ENCODE peak calls at places on chromosome 17, in five cellular contexts. J is trophoblast cell, K is H9, U is H1, I is IMR-90. E is an unnamed sample.

GRCh38 chr17:80254396-80255241 is 6.0 kb upstream of the RNF213 start:
- DNase-seq in U (no peak), I (peak; percentile 91), J (peak; percentile 99), K (peak; percentile 32), E (no peak)

GRCh38 chr17:18946536-18946935 is 5.4 kb upstream of the SLC5A10 start:
- DNase-seq in K (peak; percentile 35), I (peak; percentile 19), J (peak; percentile 99), U (no peak), E (no peak)

GRCh38 chr17:34424814-34425490 is 61.9 kb upstream of the CCL1 start:
- DNase-seq in K (peak; percentile 82), I (no peak), J (no peak), U (no peak), E (no peak)

GRCh38 chr17:32876414-32877163 is at the start of gene MYO1D:
- DNase-seq in U (no peak), J (peak; percentile 78), K (peak; percentile 83), I (no peak), E (peak; percentile 41)

GRCh38 chr17:50842506-50843149 is 7.2 kb downstream of the WFIKKN2 start:
- DNase-seq in U (no peak), I (no peak), J (no peak), K (peak; percentile 32), E (no peak)

GRCh38 chr17:27577124-27577761 is 53.7 kb upstream of the LGALS9 start:
- DNase-seq in J (peak; percentile 94), U (no peak), I (peak; percentile 82), K (peak; percentile 57), E (no peak)

GRCh38 chr17:47847341-47848197 is 3.4 kb downstream of the SP6 start:
- DNase-seq in J (peak; percentile 30), K (peak; percentile 93), I (no peak), U (no peak), E (no peak)

GRCh38 chr17:63181856-63182255 is 215.8 kb downstream of the TANC2 start:
- DNase-seq in K (no peak), U (no peak), I (no peak), J (no peak), E (no peak)

GRCh38 chr17:77909236-77909635 is 49.3 kb upstream of the TNRC6C start:
- DNase-seq in U (no peak), J (no peak), K (no peak), I (no peak), E (no peak)

GRCh38 chr17:68033636-68034451 is 1.7 kb upstream of the KPNA2 start:
- DNase-seq in U (peak; percentile 84), J (no peak), I (peak; percentile 65), K (peak; percentile 97), E (peak; percentile 88)

GRCh38 chr17:57876023-57876865 is 26.4 kb upstream of the MRPS23 start:
- DNase-seq in U (no peak), I (peak; percentile 40), J (no peak), K (peak; percentile 76), E (no peak)

GRCh38 chr17:8991514-8992285 is 26.2 kb upstream of the PIK3R5 start:
- DNase-seq in J (peak; percentile 85), K (peak; percentile 84), U (no peak), I (peak; percentile 57), E (peak; percentile 64)

GRCh38 chr17:8791910-8792270 is 7.3 kb downstream of the MFSD6L start:
- DNase-seq in U (no peak), I (peak; percentile 51), J (peak; percentile 80), K (peak; percentile 20), E (no peak)

GRCh38 chr17:64385187-64386083 is 5.2 kb downstream of the PECAM1 start:
- DNase-seq in J (peak; percentile 21), K (no peak), I (peak; percentile 88), U (no peak), E (no peak)

GRCh38 chr17:40072481-40073346 is 9.9 kb downstream of the THRA start:
- DNase-seq in I (no peak), K (peak; percentile 33), J (no peak), U (no peak), E (no peak)

GRCh38 chr17:42421479-42422332 is 1.4 kb downstream of the CAVIN1 start:
- DNase-seq in J (peak; percentile 53), U (no peak), I (peak; percentile 81), K (peak; percentile 57), E (no peak)

GRCh38 chr17:27540300-27541105 is 84.3 kb downstream of the KSR1 start:
- DNase-seq in K (no peak), J (peak; percentile 94), U (no peak), I (peak; percentile 100), E (no peak)

GRCh38 chr17:75019146-75019545 is 6.7 kb downstream of the MRPL58 start:
- DNase-seq in I (no peak), K (no peak), U (no peak), J (no peak), E (no peak)

GRCh38 chr17:29219378-29220047 is 27.1 kb upstream of the CRYBA1 start:
- DNase-seq in J (peak; percentile 93), K (peak; percentile 89), I (peak; percentile 83), U (peak; percentile 43), E (peak; percentile 80)

GRCh38 chr17:58092101-58092796 is 9.0 kb downstream of the DYNLL2 start:
- DNase-seq in U (no peak), J (no peak), K (no peak), I (no peak), E (no peak)

GRCh38 chr17:73841431-73842060 is 197.3 kb upstream of the SDK2 start:
- DNase-seq in I (no peak), J (no peak), K (peak; percentile 76), U (no peak), E (peak; percentile 29)

GRCh38 chr17:73834684-73835343 is 190.6 kb upstream of the SDK2 start:
- DNase-seq in K (no peak), I (no peak), U (no peak), J (no peak), E (no peak)

GRCh38 chr17:73840829-73841228 is 196.6 kb upstream of the SDK2 start:
- DNase-seq in U (no peak), J (no peak), K (no peak), I (no peak), E (no peak)

GRCh38 chr17:73835605-73836004 is 191.4 kb upstream of the SDK2 start:
- DNase-seq in K (no peak), J (no peak), I (no peak), U (no peak), E (no peak)

DNA sequence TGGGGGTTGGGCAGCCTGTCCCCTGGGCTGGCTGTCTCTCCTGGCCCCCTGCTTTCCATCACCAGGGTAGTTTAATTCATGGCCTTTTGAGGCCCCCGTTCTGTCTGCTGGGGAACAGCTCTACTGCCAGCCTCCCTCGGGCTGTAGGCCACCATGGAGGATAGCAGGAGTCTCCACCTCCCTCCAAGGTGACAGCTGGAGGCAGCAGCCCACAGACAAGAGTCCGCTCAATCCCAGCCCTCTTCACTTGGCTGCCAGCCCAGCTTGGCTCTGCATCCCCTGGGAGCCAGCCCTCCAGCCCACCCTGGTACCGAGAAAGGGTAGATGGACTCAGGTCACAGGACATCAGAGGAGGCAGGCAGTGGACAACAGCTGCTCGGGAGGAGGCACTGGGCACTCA is 194.6 kb upstream of the SDK2 start:
- DNase-seq in I (no peak), U (no peak), K (no peak), J (no peak), E (no peak)
- H3K4me2 ChIP-seq in I (no peak overlapping the region), U (no peak overlapping the region), K (no peak overlapping the region), J (no peak overlapping the region), E (no peak overlapping the region)

DNA sequence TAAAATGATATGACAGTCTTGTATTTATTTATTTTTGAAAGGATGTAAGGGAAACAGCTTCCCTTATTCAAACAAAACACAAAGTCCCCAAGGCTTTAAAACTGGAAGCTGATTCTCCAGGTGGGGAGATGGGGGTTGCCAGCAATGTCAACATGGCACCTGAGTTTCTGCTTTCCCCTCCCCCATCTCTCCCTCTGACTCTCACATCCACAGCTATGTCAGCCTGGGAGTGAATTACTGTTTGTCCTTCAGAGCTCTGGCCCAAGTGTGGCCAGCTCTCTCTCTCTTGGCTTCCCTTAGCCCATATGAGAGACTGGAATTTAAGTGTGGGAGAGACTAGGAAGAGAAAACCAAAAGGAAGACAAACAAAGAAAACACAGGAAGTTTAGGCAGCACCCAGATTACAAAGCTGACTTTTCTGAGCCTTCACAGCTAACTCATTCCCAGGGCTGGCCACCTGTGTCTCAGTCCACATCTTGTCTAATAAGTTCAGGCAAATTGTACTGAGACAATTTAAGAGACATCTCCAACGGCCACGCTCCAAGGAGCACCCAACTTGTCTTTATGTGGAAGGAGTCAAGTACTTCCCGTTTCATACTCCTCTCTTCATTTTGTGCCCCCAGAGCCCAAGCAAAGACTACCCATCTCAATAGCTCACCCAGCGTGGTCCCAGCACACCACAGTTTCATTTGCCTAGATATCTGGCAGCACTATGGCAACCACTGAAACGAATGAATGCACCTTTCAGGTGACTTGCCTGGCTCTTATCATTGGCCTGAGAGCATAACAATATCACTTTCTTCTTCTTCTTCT is 69.2 kb downstream of the SOX9 start:
- DNase-seq in J (no peak), I (peak; percentile 36), K (no peak), U (no peak), E (no peak)
- H3K4ac ChIP-seq in J (no peak overlapping the region), I (peak overlapping the region; percentile 31), K (no peak overlapping the region), U (no peak overlapping the region), E (no peak overlapping the region)

GRCh38 chr17:5198472-5198871 is 6.8 kb upstream of the ZNF594 start:
- DNase-seq in U (no peak), J (no peak), I (no peak), K (no peak), E (no peak)
- H2AFZ ChIP-seq in U (no peak overlapping the region), J (no peak overlapping the region), I (no peak overlapping the region), K (no peak overlapping the region), E (no peak overlapping the region)

GRCh38 chr17:3641014-3641413 is 4.5 kb downstream of the CTNS start:
- DNase-seq in I (no peak), U (no peak), K (no peak), J (no peak), E (no peak)

GRCh38 chr17:3636908-3637373 is 381 bp downstream of the CTNS start:
- DNase-seq in J (no peak), I (no peak), K (no peak), U (no peak), E (no peak)

GRCh38 chr17:3641717-3642486 is 5.3 kb downstream of the CTNS start:
- DNase-seq in K (no peak), I (no peak), U (no peak), J (peak; percentile 41), E (no peak)

GRCh38 chr17:3636154-3636907 is at the start of the genes CTNS and SHPK:
- DNase-seq in U (peak; percentile 82), J (peak; percentile 99), K (peak; percentile 99), I (peak; percentile 94), E (peak; percentile 94)

GRCh38 chr17:3639981-3640596 is 3.5 kb downstream of the CTNS start:
- DNase-seq in I (peak; percentile 74), J (peak; percentile 28), K (no peak), U (no peak), E (no peak)
- H3K4me2 ChIP-seq in I (peak overlapping the region; percentile 7), J (no peak overlapping the region), K (no peak overlapping the region), U (no peak overlapping the region), E (no peak overlapping the region)

GRCh38 chr17:30477083-30477757 is at the start of gene GOSR1:
- DNase-seq in J (peak; percentile 99), I (peak; percentile 95), K (peak; percentile 97), U (peak; percentile 86), E (peak; percentile 91)
- H3K4ac ChIP-seq in J (peak within 1 kb of the TSS; percentile 64), I (peak within 1 kb of the TSS; percentile 94), K (no peak within 1 kb of the TSS), U (no peak within 1 kb of the TSS), E (peak within 1 kb of the TSS; percentile 99)